ENCODE peak calls at places on chromosomes 11 and 22, in nine cellular contexts. T is foreskin keratinocyte; V is mammary epithelial cell; J is AG20443; A is effector CD4-positive, alpha-beta T cell; C is fibroblast of lung; D is activated T-helper 1 cell treated with Interleukin-2 at 50 U/mL for 16 hours; N is activated CD4-positive, alpha-beta T cell treated with anti-CD3 and anti-CD28 coated beads, Interleukin-2, amount 50 U/mL, for 48 hours; G is coronary artery. Q is an unnamed sample.

GRCh38 chr11:79428406-79428805 is 12.4 kb downstream of the TENM4 start:
- DNase-seq in C (peak), V (no peak), A (no peak), T (no peak), N (no peak), D (no peak), J (peak), G (no peak), Q (no peak)

GRCh38 chr11:45806937-45807791 is 2.2 kb downstream of the SLC35C1 start:
- DNase-seq in N (no peak), G (no peak), A (no peak), V (no peak), J (peak), T (no peak), D (no peak), C (no peak), Q (no peak)

GRCh38 chr22:45763236-45763624 is 91.6 kb downstream of the ATXN10 start:
- DNase-seq in J (no peak), V (no peak), T (no peak), N (no peak), G (no peak), C (no peak), D (no peak), A (no peak), Q (no peak)

GRCh38 chr11:726278-726915 is 20.4 kb downstream of the EPS8L2 start:
- DNase-seq in A (peak), C (peak), G (peak), N (peak), D (peak), J (no peak), V (peak), T (peak), Q (no peak)

GRCh38 chr11:62337682-62338181 is 484 bp downstream of the ASRGL1 start:
- DNase-seq in G (no peak), D (peak), T (no peak), A (no peak), N (peak), J (peak), C (peak), V (peak), Q (no peak)

GRCh38 chr11:131198646-131199285 is 171.6 kb upstream of the NTM start:
- DNase-seq in C (no peak), G (no peak), T (no peak), V (no peak), D (no peak), N (no peak), A (no peak), J (no peak), Q (no peak)

GRCh38 chr11:62404435-62404834 is 14.4 kb upstream of the SCGB1A1 start:
- DNase-seq in J (no peak), N (no peak), T (no peak), G (no peak), A (no peak), D (no peak), C (no peak), V (no peak), Q (no peak)

GRCh38 chr22:32752868-32753520 is 48.5 kb upstream of the TIMP3 start:
- DNase-seq in A (no peak), J (no peak), N (no peak), C (peak), G (no peak), D (no peak), V (no peak), T (no peak), Q (no peak)

GRCh38 chr11:77198440-77198849 is 70.4 kb downstream of the MYO7A start:
- DNase-seq in V (no peak), T (peak), J (no peak), D (no peak), C (no peak), A (no peak), N (peak), G (no peak), Q (no peak)

GRCh38 chr11:20283475-20283874 is 80.0 kb upstream of the HTATIP2 start:
- DNase-seq in C (no peak), A (no peak), D (no peak), V (no peak), N (no peak), J (no peak), G (no peak), T (no peak), Q (no peak)

GRCh38 chr11:45225277-45225676 is 60.9 kb downstream of the SYT13 start:
- DNase-seq in C (peak), N (no peak), V (no peak), T (no peak), D (no peak), A (no peak), G (no peak), J (no peak), Q (no peak)

GRCh38 chr11:313787-314547 is at the start of gene IFITM1:
- DNase-seq in J (peak), A (peak), T (peak), G (no peak), N (peak), D (peak), C (peak), V (peak), Q (peak)

GRCh38 chr11:69654660-69655478 is 13.9 kb downstream of the CCND1 start:
- DNase-seq in C (no peak), N (no peak), V (no peak), T (peak), D (no peak), A (no peak), J (peak), G (no peak), Q (no peak)

GRCh38 chr11:13776134-13776815 is 107.8 kb downstream of the FAR1 start:
- DNase-seq in N (no peak), D (peak), J (no peak), T (no peak), V (peak), G (no peak), C (no peak), A (peak), Q (peak)

Q was measured in effector memory CD8-positive, alpha-beta T cell.